ENCODE peak calls at places on chromosomes 2 and 18, in four cellular contexts. E is IMR-90, S is H9, H is H1. A is an unnamed sample.

GRCh38 chr2:168500516-168500915 is 44.4 kb downstream of the CERS6 start:
- DNase-seq in E (no peak), S (no peak), H (no peak), A (peak; percentile 61)

GRCh38 chr2:128237081-128237534 is 81.6 kb downstream of the HS6ST1 start:
- DNase-seq in E (peak; percentile 80), H (no peak), S (no peak), A (no peak)

GRCh38 chr2:134660619-134661403 is 58.0 kb downstream of the TMEM163 start:
- DNase-seq in E (no peak), H (no peak), S (no peak), A (no peak)

GRCh38 chr2:54551123-54551756 is 95.1 kb downstream of the SPTBN1 start:
- DNase-seq in S (peak; percentile 63), H (peak; percentile 57), E (no peak), A (peak; percentile 56)

GRCh38 chr2:105806994-105807393 is 62.3 kb downstream of the NCK2 start:
- DNase-seq in E (no peak), S (no peak), H (peak; percentile 37), A (no peak)

GRCh38 chr2:114442545-114442944 is at the start of gene DPP10:
- DNase-seq in S (peak; percentile 64), H (peak; percentile 76), E (peak; percentile 0), A (peak; percentile 75)

GRCh38 chr2:233638836-233639235 is 2.6 kb downstream of the UGT1A10 start:
- DNase-seq in H (no peak), S (no peak), E (no peak), A (no peak)

GRCh38 chr2:15753233-15753798 is 161.6 kb downstream of the DDX1 start:
- DNase-seq in E (no peak), S (no peak), H (peak; percentile 8), A (no peak)

GRCh38 chr18:63511285-63511684 is 30.9 kb upstream of the SERPINB12 start:
- DNase-seq in S (peak; percentile 83), H (peak; percentile 68), E (peak; percentile 63), A (peak; percentile 92)

GRCh38 chr18:51127664-51128063 is 69.8 kb downstream of the MEX3C start:
- DNase-seq in S (no peak), E (no peak), H (no peak), A (no peak)

GRCh38 chr2:160294339-160294803 is 94.3 kb upstream of the ITGB6 start:
- DNase-seq in S (no peak), H (no peak), E (peak; percentile 92), A (no peak)

GRCh38 chr2:6934329-6934728 is 17.1 kb downstream of the RNF144A start:
- DNase-seq in S (no peak), E (no peak), H (no peak), A (no peak)

GRCh38 chr2:10447300-10448207 is 573 bp downstream of the ODC1 start:
- DNase-seq in S (peak; percentile 65), H (peak; percentile 89), E (peak; percentile 47), A (peak; percentile 50)

GRCh38 chr2:96225016-96225533 is 16.4 kb upstream of the STARD7 start:
- DNase-seq in E (no peak), H (no peak), S (no peak), A (no peak)

GRCh38 chr2:86770816-86771215 is 19.9 kb downstream of the CD8A start:
- DNase-seq in H (no peak), S (no peak), E (no peak), A (no peak)

GRCh38 chr18:12657048-12657848 is 659 bp downstream of the SPIRE1 start:
- DNase-seq in E (peak; percentile 48), S (peak; percentile 34), H (peak; percentile 54), A (peak; percentile 34)

GRCh38 chr2:232537499-232537898 is 2.0 kb upstream of the CHRNG start:
- DNase-seq in E (no peak), H (no peak), S (no peak), A (no peak)

GRCh38 chr2:100008960-100009359 is 133.4 kb downstream of the AFF3 start:
- DNase-seq in E (peak; percentile 76), H (no peak), S (no peak), A (no peak)

GRCh38 chr2:230362030-230362691 is 35.2 kb downstream of the SP140L start:
- DNase-seq in E (no peak), S (no peak), H (no peak), A (no peak)

GRCh38 chr2:3135676-3136075 is 241.9 kb downstream of the EIPR1 start:
- DNase-seq in S (no peak), E (no peak), H (no peak), A (no peak)
- H4K5ac ChIP-seq in S (no peak overlapping the region), E (no peak overlapping the region), H (no peak overlapping the region), A (no peak overlapping the region)

GRCh38 chr2:67891642-67892041 is 171.2 kb downstream of the C1D start:
- DNase-seq in H (no peak), E (no peak), S (no peak), A (peak; percentile 63)
- H3K4me2 ChIP-seq in H (no peak overlapping the region), E (no peak overlapping the region), S (no peak overlapping the region), A (no peak overlapping the region)

GRCh38 chr2:186588940-186589732 is 720 bp upstream of the ITGAV start:
- DNase-seq in E (no peak), H (no peak), S (no peak), A (no peak)
- H2BK120ac ChIP-seq in E (peak overlapping the region; percentile 88), H (peak overlapping the region; percentile 94), S (no peak overlapping the region), A (no peak overlapping the region)

DNA sequence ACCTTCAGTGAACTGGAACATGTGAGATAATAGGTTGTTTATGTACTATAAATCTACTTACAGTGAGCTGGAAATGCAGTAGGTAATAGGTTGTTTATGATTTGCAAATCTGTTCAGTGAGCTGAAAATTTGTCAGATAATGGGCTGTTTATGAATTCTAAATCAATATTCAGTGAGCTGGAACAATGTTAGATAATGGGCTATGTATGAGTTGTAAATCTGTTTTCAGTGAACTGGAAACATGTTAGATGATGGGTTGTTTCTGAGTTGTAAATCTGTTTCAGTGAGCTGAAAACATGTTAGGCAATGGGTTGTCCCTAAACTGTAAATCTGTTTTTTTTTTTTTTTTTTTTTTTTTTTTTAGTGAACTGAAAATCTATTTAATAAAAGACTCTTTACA is 1472.0 kb downstream of the LRP1B start:
- DNase-seq in E (no peak), S (no peak), H (no peak), A (no peak)
- H4K5ac ChIP-seq in E (no peak overlapping the region), S (no peak overlapping the region), H (no peak overlapping the region), A (no peak overlapping the region)

DNA sequence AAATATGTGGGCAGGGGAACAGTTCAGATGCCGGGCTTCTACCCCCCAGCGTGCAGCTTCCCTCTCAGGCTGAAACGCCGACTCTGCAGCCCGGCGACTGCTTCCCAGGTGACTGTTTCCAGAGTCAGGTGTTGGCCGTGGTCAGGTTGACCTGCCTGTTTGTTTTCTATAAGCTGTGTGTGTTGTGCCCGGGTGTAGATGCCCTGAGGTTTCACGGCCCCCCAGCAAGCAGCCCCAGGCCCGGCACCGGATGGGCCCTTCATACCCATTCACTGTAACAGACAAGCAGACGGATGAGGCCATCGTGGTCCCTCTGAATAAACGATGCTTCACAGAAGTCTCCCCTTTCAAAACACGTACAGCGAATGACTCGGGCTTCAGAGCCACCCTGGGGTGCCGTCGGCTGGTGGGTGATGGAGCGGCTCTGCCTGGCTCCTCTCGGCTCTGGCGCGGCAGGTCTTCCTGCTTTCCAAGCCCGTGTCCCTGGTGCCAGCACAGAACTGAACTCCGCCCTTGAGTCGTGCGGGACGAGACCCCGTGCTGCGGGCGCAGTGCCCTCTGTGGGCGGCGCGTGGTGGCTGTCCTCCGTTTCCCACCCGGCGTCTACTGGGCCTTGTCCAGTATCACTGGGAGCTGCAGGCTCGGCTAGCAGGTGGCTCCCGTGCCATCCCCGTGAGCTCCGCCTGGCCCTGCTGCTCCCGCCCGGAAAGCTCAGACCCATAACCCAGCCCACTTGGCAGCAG is 15.0 kb upstream of the KCNG2 start:
- DNase-seq in E (no peak), H (no peak), S (no peak), A (no peak)
- H3K4me2 ChIP-seq in E (no peak overlapping the region), H (no peak overlapping the region), S (no peak overlapping the region), A (no peak overlapping the region)

DNA sequence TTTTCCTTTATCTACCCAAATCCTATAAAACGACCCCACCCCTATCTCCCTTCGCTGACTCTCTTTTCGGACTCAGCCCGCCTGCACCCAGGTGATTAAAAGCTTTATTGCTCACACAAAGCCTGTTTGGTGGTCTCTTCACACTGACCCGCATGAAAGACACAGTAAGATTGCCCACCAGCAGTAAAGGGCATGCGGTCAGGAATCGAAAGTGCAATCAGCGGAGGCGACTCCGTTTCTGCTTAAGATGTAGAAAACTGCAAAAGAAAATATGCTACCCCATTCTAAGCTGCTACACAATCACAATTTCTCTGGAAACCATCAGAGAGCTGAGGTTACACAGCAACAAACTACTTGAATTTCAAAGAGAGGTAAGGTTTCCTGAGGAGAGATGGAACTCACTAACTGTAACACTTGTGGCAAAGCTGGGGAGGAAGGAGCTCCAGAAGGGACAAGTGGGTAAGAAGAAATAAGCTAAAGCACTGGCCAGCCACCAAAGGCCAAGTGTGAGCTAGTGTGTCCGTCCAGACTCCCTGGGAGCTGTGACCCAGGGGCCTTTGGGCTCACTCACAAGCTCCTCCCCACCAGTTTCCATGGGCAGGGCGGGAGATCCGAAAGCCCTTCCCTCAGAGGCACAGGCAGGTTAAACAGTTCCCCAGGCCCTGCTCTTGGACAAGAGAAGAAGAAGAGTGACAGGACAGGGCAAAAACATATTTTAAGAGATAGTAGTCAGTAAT is 72.8 kb upstream of the TGFA start:
- DNase-seq in E (no peak), H (peak; percentile 62), S (peak; percentile 73), A (peak; percentile 81)
- H2BK120ac ChIP-seq in E (no peak overlapping the region), H (peak overlapping the region; percentile 2), S (no peak overlapping the region), A (peak overlapping the region; percentile 24)

GRCh38 chr2:212052412-212053159 is 486.0 kb downstream of the ERBB4 start:
- DNase-seq in S (no peak), H (no peak), E (peak; percentile 94), A (no peak)
- H4K5ac ChIP-seq in S (no peak overlapping the region), H (no peak overlapping the region), E (peak overlapping the region; percentile 89), A (no peak overlapping the region)

GRCh38 chr2:68764781-68765385 is 30.3 kb downstream of the ARHGAP25 start:
- DNase-seq in S (no peak), E (peak; percentile 92), H (no peak), A (no peak)

GRCh38 chr2:68762665-68763064 is 28.1 kb downstream of the ARHGAP25 start:
- DNase-seq in S (no peak), E (peak; percentile 79), H (no peak), A (no peak)

GRCh38 chr2:68762112-68762511 is 27.5 kb downstream of the ARHGAP25 start:
- DNase-seq in E (no peak), S (no peak), H (no peak), A (no peak)

GRCh38 chr2:68765739-68766377 is 31.2 kb downstream of the ARHGAP25 start:
- DNase-seq in H (no peak), S (no peak), E (peak; percentile 75), A (peak; percentile 47)

GRCh38 chr2:68764041-68764780 is 29.6 kb downstream of the ARHGAP25 start:
- DNase-seq in H (no peak), S (no peak), E (peak; percentile 41), A (no peak)
- H3K4me2 ChIP-seq in H (peak overlapping the region; percentile 22), S (no peak overlapping the region), E (peak overlapping the region; percentile 83), A (no peak overlapping the region)

GRCh38 chr2:33108483-33109443 is 162.0 kb downstream of the LTBP1 start:
- DNase-seq in E (peak; percentile 90), H (no peak), S (no peak), A (no peak)
- H2BK120ac ChIP-seq in E (peak overlapping the region; percentile 93), H (no peak overlapping the region), S (no peak overlapping the region), A (no peak overlapping the region)

A was measured in mesendoderm.